ENCODE peak calls at places on chromosomes 6 and 20, in five cellular contexts. B is mesendoderm; Y is OCI-LY7; P is effector memory CD4-positive, alpha-beta T cell; T is testis. W is an unnamed sample. For H3K4me1, the result is how much of the 10 kb centered on the place peaks cover.

GRCh38 chr6:145042559-145042958 is 692.8 kb downstream of the EPM2A start:
- DNase-seq in P (no peak), B (peak), Y (peak), T (no peak), W (no peak)

GRCh38 chr6:83215131-83216047 is 22.2 kb downstream of the RWDD2A start:
- DNase-seq in P (no peak), B (peak), T (peak), Y (peak), W (no peak)

GRCh38 chr6:170086639-170087420 is 204.0 kb downstream of the DLL1 start:
- DNase-seq in T (peak), B (no peak), P (no peak), Y (no peak), W (peak)

GRCh38 chr20:59015812-59016711 is 3.2 kb upstream of the TUBB1 start:
- DNase-seq in B (no peak), T (peak), P (no peak), Y (no peak), W (no peak)

GRCh38 chr6:49541936-49542335 is 8.5 kb upstream of the C6orf141 start:
- DNase-seq in P (no peak), Y (no peak), T (no peak), B (no peak), W (no peak)

GRCh38 chr6:107624050-107624449 is 134.1 kb downstream of the SOBP start:
- DNase-seq in P (no peak), T (no peak), B (no peak), Y (no peak), W (no peak)

GRCh38 chr20:1189827-1190226 is 5.0 kb upstream of the TMEM74B start:
- DNase-seq in P (no peak), B (no peak), T (no peak), Y (no peak), W (no peak)

GRCh38 chr6:160863782-160864181 is 127.8 kb upstream of the MAP3K4 start:
- DNase-seq in B (no peak), T (no peak), Y (no peak), P (no peak), W (peak)

GRCh38 chr6:138667408-138667807 is 106.2 kb upstream of the CCDC28A start:
- DNase-seq in T (no peak), P (no peak), Y (no peak), B (no peak), W (no peak)

GRCh38 chr20:32764000-32764960 is 2.1 kb downstream of the DNMT3B start:
- DNase-seq in P (no peak), B (peak), T (no peak), Y (no peak), W (no peak)

GRCh38 chr20:32763202-32763999 is 1.2 kb downstream of the DNMT3B start:
- DNase-seq in T (peak), B (peak), P (no peak), Y (peak), W (peak)

GRCh38 chr20:32761417-32761830 is 761 bp upstream of the DNMT3B start:
- DNase-seq in B (no peak), P (no peak), T (no peak), Y (no peak), W (no peak)

GRCh38 chr20:32762754-32763201 is 593 bp downstream of the DNMT3B start:
- DNase-seq in P (no peak), B (peak), T (no peak), Y (peak), W (no peak)

GRCh38 chr20:32761831-32762753 is at the start of gene DNMT3B:
- DNase-seq in P (peak), Y (peak), B (peak), T (peak), W (peak)
- H3K4me1 ChIP-seq in P (under half), Y (under half), B (under half), T (under half), W (under half)

DNA sequence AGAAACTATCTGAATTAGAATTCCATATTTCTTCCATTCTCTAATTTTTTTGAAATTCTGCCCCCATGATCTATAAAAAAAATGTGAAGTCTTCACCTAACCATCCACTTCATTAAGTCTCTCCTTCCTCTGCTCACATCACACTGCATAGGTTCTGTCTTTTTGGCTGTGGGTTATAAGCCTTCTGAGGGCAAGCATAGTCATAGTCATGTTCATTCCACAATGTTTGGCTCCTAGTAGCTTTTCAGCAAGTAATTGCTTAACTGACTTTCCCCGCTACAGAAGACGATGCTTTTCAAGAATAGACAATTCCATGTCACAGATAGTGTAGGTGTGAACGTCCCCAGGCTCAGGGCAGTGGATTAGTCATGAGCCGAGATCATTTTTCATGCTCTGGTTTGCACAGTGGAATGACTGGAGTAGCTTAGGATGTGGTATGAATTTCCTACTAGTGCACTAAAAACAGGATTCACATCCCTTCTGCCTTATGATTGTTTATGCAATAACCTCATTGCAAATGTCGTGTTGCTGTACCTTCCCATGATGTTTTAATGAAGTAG is 29.1 kb downstream of the WRNIP1 start:
- DNase-seq in B (no peak), T (no peak), Y (no peak), P (no peak), W (no peak)
- H3K27ac ChIP-seq in B (no peak), T (no peak), Y (no peak), P (no peak), W (no peak)

DNA sequence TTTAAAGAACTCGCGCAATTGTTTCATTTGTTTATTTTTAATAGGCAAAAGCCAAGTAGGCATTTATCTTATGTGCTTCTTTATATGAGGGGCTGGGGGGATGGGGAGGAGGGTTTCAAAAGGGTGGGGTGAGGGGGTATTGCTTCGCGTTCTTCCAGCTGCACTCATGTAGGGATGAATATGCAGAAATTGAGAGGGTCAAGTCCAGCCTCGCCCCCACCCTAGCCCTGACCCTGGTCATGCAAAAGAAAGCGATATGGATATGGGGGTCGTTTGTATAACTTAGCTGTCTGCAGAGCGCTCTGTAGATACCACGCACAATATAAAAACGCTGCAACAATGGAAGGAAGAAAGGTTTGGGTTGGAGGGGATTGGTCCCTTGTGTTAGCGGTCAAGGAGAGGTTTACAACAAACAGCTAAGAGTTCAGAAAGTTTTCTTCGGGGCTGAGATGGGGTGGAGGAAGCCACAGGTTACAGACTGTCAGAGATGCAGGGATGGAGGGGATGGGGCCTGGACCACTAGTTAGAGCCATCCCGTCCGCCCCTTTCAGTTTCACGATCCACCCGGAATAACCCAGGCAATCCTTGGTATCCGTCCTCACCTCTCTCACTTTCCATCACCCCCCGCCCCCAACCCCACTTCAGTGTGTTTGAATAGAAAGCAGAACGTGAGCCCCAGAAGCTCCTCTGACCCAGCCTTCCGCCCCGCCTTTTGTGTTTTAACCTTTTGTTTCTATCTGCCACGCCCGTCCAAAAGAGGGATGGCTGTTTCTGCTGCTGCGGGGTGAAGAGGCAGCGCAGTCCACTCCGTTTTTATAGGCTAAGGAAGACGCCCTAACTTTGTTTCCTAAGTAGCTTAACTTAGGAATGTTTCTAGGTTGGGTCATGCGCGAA is 73.5 kb downstream of the SOX4 start:
- DNase-seq in Y (no peak), T (no peak), P (no peak), B (peak), W (no peak)
- H3K4me1 ChIP-seq in Y (under half), T (under half), P (under half), B (under half), W (under half)

GRCh38 chr20:15200139-15200538 is 862.7 kb upstream of the FLRT3 start:
- DNase-seq in T (no peak), B (no peak), P (no peak), Y (no peak), W (no peak)
- H3K27ac ChIP-seq in T (no peak), B (no peak), P (no peak), Y (no peak), W (no peak)

DNA sequence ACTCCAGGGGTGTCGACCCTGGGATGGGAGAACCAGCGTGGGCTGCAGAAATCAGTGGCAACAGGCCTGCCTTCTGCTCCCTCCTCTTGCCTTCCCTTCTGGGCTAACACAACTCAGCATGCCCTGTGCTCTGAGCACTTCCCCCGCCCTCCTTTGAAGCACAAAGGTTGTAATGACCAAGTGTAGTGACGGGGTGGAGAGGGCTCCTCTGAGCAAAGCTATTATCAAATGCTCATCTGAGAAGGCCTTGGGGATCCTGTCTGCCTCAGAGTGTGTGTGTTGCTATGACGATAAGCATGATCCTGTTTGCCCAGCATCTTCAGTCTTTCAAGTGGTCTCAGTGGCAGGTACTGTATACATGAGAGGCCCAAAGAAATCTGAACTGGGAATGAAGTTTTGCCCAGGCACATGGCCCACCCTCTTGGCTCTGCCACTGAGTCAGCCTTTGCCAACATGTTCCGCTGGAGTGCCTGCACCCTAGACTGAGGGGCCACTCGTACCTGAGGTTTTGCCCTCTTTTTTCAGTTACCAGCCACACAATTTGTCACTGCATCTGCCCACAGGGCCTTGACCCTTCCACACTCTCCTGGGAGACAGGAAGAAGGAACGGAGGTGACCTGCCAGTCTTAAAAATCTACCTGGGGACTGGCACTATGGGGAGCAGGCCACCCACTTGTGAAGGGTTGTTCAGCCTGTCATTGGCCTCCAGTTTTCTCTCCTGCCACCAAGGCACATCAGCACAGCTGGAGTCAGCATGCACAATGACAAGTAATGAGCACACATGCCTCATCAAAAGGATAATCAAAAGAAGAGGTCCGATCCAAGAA is 74.5 kb downstream of the GFOD1 start:
- DNase-seq in T (no peak), P (no peak), B (no peak), Y (no peak), W (no peak)
- H3K4me1 ChIP-seq in T (under half), P (under half), B (under half), Y (under half), W (half or more)